ENCODE peak calls at places on chromosomes 2 and 18, in seven cellular contexts. One of them, this sample, is unnamed.

GRCh38 chr2:160952462-160952861 is 207.8 kb upstream of the TANK start:
- DNase-seq in K562: no peak
- DNase-seq in fibroblast of lung: peak; percentile 71
- DNase-seq in mammary epithelial cell: no peak
- DNase-seq in neural progenitor cell: peak; percentile 58
- DNase-seq in MM.1S: no peak
- DNase-seq in GM23248: peak; percentile 55
- DNase-seq in this sample: no peak

GRCh38 chr2:42568431-42569115 is at the start of gene MTA3:
- DNase-seq in K562: peak; percentile 89
- DNase-seq in fibroblast of lung: peak; percentile 27
- DNase-seq in mammary epithelial cell: no peak
- DNase-seq in neural progenitor cell: peak; percentile 86
- DNase-seq in MM.1S: peak; percentile 29
- DNase-seq in GM23248: peak; percentile 76
- DNase-seq in this sample: no peak

GRCh38 chr2:60406192-60406591 is 147.3 kb downstream of the BCL11A start:
- DNase-seq in K562: no peak
- DNase-seq in fibroblast of lung: no peak
- DNase-seq in mammary epithelial cell: no peak
- DNase-seq in neural progenitor cell: no peak
- DNase-seq in MM.1S: no peak
- DNase-seq in GM23248: no peak
- DNase-seq in this sample: no peak

GRCh38 chr2:132416080-132416911 is at the start of gene GPR39:
- DNase-seq in K562: no peak
- DNase-seq in fibroblast of lung: peak; percentile 96
- DNase-seq in mammary epithelial cell: peak; percentile 99
- DNase-seq in neural progenitor cell: peak; percentile 76
- DNase-seq in MM.1S: peak; percentile 8
- DNase-seq in GM23248: peak; percentile 98
- DNase-seq in this sample: no peak

GRCh38 chr2:54239427-54239826 is 16.6 kb downstream of the TSPYL6 start:
- DNase-seq in K562: no peak
- DNase-seq in fibroblast of lung: peak; percentile 81
- DNase-seq in mammary epithelial cell: no peak
- DNase-seq in neural progenitor cell: no peak
- DNase-seq in MM.1S: no peak
- DNase-seq in GM23248: peak; percentile 90
- DNase-seq in this sample: no peak

GRCh38 chr2:179428659-179429058 is 164.0 kb upstream of the SESTD1 start:
- DNase-seq in K562: no peak
- DNase-seq in fibroblast of lung: no peak
- DNase-seq in mammary epithelial cell: no peak
- DNase-seq in neural progenitor cell: peak; percentile 44
- DNase-seq in MM.1S: no peak
- DNase-seq in GM23248: peak; percentile 21
- DNase-seq in this sample: no peak

GRCh38 chr2:142756430-142756829 is 121.0 kb upstream of the KYNU start:
- DNase-seq in K562: no peak
- DNase-seq in fibroblast of lung: peak; percentile 28
- DNase-seq in mammary epithelial cell: peak; percentile 64
- DNase-seq in neural progenitor cell: no peak
- DNase-seq in MM.1S: no peak
- DNase-seq in GM23248: peak; percentile 65
- DNase-seq in this sample: no peak

GRCh38 chr2:108194409-108195132 is 45.2 kb upstream of the SULT1C3 start:
- DNase-seq in K562: no peak
- DNase-seq in fibroblast of lung: peak; percentile 17
- DNase-seq in mammary epithelial cell: no peak
- DNase-seq in neural progenitor cell: no peak
- DNase-seq in MM.1S: no peak
- DNase-seq in GM23248: peak; percentile 32
- DNase-seq in this sample: no peak

GRCh38 chr2:73071452-73072399 is at the start of gene SFXN5:
- DNase-seq in K562: peak; percentile 79
- DNase-seq in fibroblast of lung: peak; percentile 92
- DNase-seq in mammary epithelial cell: peak; percentile 86
- DNase-seq in neural progenitor cell: peak; percentile 96
- DNase-seq in MM.1S: peak; percentile 91
- DNase-seq in GM23248: peak; percentile 96
- DNase-seq in this sample: no peak

DNA sequence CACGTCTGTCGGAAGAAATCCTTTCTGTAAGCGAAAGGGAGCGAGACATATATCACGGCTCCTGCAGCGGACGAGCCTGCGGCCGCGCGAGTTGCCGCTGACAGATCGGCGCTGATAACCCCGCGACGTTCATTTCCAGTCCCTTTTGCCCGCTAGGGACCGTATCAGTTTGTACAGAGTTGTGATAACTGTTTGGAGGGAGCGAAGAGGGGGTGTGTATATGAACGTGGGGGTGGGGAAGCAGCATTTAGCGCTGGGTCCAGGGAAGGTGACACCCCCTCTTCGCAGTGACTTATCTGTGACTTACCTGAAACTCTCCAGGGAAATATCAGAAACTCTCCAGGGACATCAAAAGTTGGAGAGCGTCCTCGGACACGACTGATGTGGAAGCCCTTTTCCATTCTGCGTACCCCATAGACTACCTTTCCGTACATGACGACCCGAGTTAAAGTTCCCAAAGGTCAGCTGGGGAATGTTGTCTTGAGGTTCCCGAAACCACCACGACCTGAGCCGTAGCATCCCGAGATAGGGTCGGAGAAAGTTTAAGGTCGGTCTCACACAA is 948 bp upstream of the GATA6 start:
- DNase-seq in K562: peak; percentile 56
- DNase-seq in fibroblast of lung: peak; percentile 26
- DNase-seq in mammary epithelial cell: no peak
- DNase-seq in neural progenitor cell: peak; percentile 76
- DNase-seq in MM.1S: no peak
- DNase-seq in GM23248: no peak
- DNase-seq in this sample: no peak
- TF ChIP-seq EZH2 in K562: peak; percentile 97
- TF ChIP-seq EZH2 in fibroblast of lung: peak; percentile 96
- TF ChIP-seq EZH2 in mammary epithelial cell: peak; percentile 96
- TF ChIP-seq EZH2 in neural progenitor cell: peak; percentile 78
- TF ChIP-seq EZH2 in MM.1S: no peak
- TF ChIP-seq EZH2 in GM23248: no peak
- TF ChIP-seq EZH2 in this sample: no peak

GRCh38 chr2:14776216-14776615 is 143.7 kb downstream of the LRATD1 start:
- DNase-seq in K562: no peak
- DNase-seq in fibroblast of lung: no peak
- DNase-seq in mammary epithelial cell: peak; percentile 52
- DNase-seq in neural progenitor cell: no peak
- DNase-seq in MM.1S: peak; percentile 38
- DNase-seq in GM23248: no peak
- DNase-seq in this sample: no peak

GRCh38 chr2:14779252-14779651 is 146.7 kb downstream of the LRATD1 start:
- DNase-seq in K562: no peak
- DNase-seq in fibroblast of lung: no peak
- DNase-seq in mammary epithelial cell: no peak
- DNase-seq in neural progenitor cell: no peak
- DNase-seq in MM.1S: no peak
- DNase-seq in GM23248: peak; percentile 10
- DNase-seq in this sample: no peak

GRCh38 chr2:14774569-14774968 is 142.1 kb downstream of the LRATD1 start:
- DNase-seq in K562: no peak
- DNase-seq in fibroblast of lung: no peak
- DNase-seq in mammary epithelial cell: no peak
- DNase-seq in neural progenitor cell: no peak
- DNase-seq in MM.1S: no peak
- DNase-seq in GM23248: no peak
- DNase-seq in this sample: no peak

GRCh38 chr2:14781148-14781547 is 148.6 kb downstream of the LRATD1 start:
- DNase-seq in K562: no peak
- DNase-seq in fibroblast of lung: no peak
- DNase-seq in mammary epithelial cell: no peak
- DNase-seq in neural progenitor cell: no peak
- DNase-seq in MM.1S: no peak
- DNase-seq in GM23248: no peak
- DNase-seq in this sample: no peak

DNA sequence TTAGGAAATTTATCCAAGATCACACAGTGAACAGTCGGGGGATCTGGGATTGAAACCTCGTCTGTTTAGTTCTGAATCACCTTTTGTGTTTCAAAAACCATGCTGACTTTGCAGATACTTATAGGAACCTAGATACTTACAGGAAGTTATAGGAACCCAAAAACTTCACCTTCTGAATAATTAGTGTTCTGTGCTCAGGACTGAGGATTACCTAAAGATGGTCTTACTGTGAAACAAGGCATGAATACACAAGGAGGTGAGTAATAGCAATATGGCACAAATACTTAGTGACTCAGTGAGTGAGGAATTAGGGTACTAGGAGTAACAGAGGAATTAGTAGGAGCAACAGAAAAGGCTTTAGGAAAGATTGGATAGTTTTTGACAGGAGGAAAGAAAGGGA is 145.5 kb downstream of the LRATD1 start:
- DNase-seq in K562: no peak
- DNase-seq in fibroblast of lung: peak; percentile 26
- DNase-seq in mammary epithelial cell: peak; percentile 84
- DNase-seq in neural progenitor cell: no peak
- DNase-seq in MM.1S: no peak
- DNase-seq in GM23248: peak; percentile 84
- DNase-seq in this sample: no peak
- H3K27ac ChIP-seq in K562: no peak overlapping the region
- H3K27ac ChIP-seq in fibroblast of lung: no peak overlapping the region
- H3K27ac ChIP-seq in mammary epithelial cell: peak overlapping the region; percentile 58
- H3K27ac ChIP-seq in neural progenitor cell: no peak overlapping the region
- H3K27ac ChIP-seq in MM.1S: no peak overlapping the region
- H3K27ac ChIP-seq in GM23248: peak overlapping the region; percentile 35
- H3K27ac ChIP-seq in this sample: no peak overlapping the region

GRCh38 chr2:234024304-234024703 is 26.2 kb upstream of the SPP2 start:
- DNase-seq in K562: no peak
- DNase-seq in fibroblast of lung: no peak
- DNase-seq in mammary epithelial cell: no peak
- DNase-seq in neural progenitor cell: no peak
- DNase-seq in MM.1S: no peak
- DNase-seq in GM23248: no peak
- DNase-seq in this sample: no peak
- H3K4me3 ChIP-seq in K562: no peak overlapping the region
- H3K4me3 ChIP-seq in fibroblast of lung: no peak overlapping the region
- H3K4me3 ChIP-seq in mammary epithelial cell: no peak overlapping the region
- H3K4me3 ChIP-seq in neural progenitor cell: no peak overlapping the region
- H3K4me3 ChIP-seq in MM.1S: no peak overlapping the region
- H3K4me3 ChIP-seq in GM23248: no peak overlapping the region
- H3K4me3 ChIP-seq in this sample: no peak overlapping the region

DNA sequence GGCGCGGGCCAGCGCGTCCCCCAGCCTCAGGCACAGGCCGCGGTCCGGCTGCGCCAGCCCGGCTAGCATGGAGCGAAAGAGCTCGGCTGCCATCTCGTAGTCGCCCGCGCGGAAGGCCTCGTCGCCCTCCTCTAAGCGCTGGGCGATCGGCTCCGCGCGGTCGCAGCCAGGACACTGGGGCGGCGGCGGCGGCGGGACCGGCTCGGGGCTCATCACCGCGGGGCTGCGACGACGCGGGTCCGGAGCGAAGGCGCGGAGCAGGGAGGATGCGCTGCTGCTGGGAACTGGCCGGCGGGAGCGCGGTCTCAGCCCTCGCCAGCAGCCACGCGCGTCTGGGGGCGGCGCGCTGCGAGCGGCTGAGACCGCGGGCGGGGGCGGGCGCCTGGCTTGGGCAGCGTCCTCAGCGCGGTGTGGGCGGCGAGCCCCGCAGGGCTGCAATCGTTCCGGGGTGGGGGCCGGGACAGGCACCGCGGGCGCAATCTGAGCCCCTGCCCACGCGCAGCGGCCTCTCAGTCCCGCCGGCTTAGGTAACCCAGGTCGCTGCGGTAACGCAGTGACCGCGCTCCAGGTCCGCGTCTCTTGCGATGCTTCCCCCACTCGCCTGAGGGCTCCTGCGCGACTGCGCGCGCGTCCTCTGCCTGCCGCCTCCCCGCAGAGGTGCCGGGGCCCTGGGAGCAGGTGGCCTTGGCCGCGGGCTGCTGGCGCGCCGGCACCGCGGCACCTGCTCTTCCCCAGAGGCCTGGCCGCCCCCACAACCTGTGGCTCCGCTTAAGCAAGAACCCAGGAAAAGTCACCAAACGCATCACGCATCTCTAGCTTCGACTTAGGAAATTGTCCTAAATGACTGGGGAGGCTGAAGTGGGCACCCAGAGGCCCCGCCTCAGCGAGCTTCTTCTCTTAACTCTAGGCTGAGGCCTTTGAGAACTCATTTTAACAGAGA is at the start of gene LONRF2:
- DNase-seq in K562: peak; percentile 72
- DNase-seq in fibroblast of lung: no peak
- DNase-seq in mammary epithelial cell: no peak
- DNase-seq in neural progenitor cell: peak; percentile 67
- DNase-seq in MM.1S: no peak
- DNase-seq in GM23248: peak; percentile 40
- DNase-seq in this sample: no peak
- TF ChIP-seq EZH2 in K562: no peak
- TF ChIP-seq EZH2 in fibroblast of lung: peak; percentile 73
- TF ChIP-seq EZH2 in mammary epithelial cell: peak; percentile 80
- TF ChIP-seq EZH2 in neural progenitor cell: peak; percentile 89
- TF ChIP-seq EZH2 in MM.1S: no peak
- TF ChIP-seq EZH2 in GM23248: peak; percentile 70
- TF ChIP-seq EZH2 in this sample: peak; percentile 45

GRCh38 chr18:9719421-9719981 is 11.4 kb downstream of the RAB31 start:
- DNase-seq in K562: no peak
- DNase-seq in fibroblast of lung: peak; percentile 85
- DNase-seq in mammary epithelial cell: peak; percentile 83
- DNase-seq in neural progenitor cell: no peak
- DNase-seq in MM.1S: no peak
- DNase-seq in GM23248: peak; percentile 97
- DNase-seq in this sample: no peak
- H3K27ac ChIP-seq in K562: no peak overlapping the region
- H3K27ac ChIP-seq in fibroblast of lung: peak overlapping the region; percentile 8
- H3K27ac ChIP-seq in mammary epithelial cell: peak overlapping the region; percentile 87
- H3K27ac ChIP-seq in neural progenitor cell: no peak overlapping the region
- H3K27ac ChIP-seq in MM.1S: no peak overlapping the region
- H3K27ac ChIP-seq in GM23248: peak overlapping the region; percentile 82
- H3K27ac ChIP-seq in this sample: no peak overlapping the region

GRCh38 chr18:76496200-76496890 is 1.3 kb upstream of the ZNF516 start:
- DNase-seq in K562: no peak
- DNase-seq in fibroblast of lung: peak; percentile 87
- DNase-seq in mammary epithelial cell: no peak
- DNase-seq in neural progenitor cell: peak; percentile 88
- DNase-seq in MM.1S: no peak
- DNase-seq in GM23248: peak; percentile 91
- DNase-seq in this sample: no peak
- H3K4me3 ChIP-seq in K562: no peak overlapping the region
- H3K4me3 ChIP-seq in fibroblast of lung: peak overlapping the region; percentile 63
- H3K4me3 ChIP-seq in mammary epithelial cell: no peak overlapping the region
- H3K4me3 ChIP-seq in neural progenitor cell: peak overlapping the region; percentile 89
- H3K4me3 ChIP-seq in MM.1S: no peak overlapping the region
- H3K4me3 ChIP-seq in GM23248: peak overlapping the region; percentile 89
- H3K4me3 ChIP-seq in this sample: no peak overlapping the region

DNA sequence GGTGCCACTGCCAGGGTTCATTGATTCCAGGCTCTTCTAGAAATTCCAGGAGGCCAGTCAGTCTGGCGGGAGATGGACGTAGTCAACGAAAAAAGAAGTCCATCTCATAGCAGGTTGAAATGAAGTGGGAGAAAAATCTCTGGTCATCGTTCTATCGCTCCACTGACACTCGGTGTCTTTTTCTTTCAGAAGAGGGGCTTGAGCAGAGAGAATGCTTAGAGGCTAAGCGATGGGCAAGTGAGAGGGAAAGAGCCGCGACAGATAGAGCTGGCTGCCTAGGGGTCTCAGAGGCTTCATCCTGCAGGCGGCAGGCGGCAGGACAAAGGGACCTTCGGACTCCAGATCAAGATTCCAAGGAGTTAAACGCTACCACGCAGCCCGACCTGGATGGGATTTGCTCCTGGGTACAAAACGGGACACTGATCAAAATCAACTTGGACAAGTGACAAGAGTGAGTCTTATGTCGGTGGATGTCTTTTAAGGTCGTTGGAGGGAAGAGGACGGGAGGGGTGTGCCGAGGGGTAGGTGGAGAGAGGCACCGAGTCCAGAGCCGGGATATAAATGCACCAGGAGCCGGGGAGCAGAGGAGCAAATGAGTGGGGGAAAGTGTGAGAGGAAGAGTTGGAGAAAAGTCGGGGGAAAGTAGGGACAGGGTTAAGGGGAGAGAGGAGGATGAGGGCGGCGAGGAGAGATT is 672 bp upstream of the TMEM178A start:
- DNase-seq in K562: no peak
- DNase-seq in fibroblast of lung: no peak
- DNase-seq in mammary epithelial cell: no peak
- DNase-seq in neural progenitor cell: peak; percentile 71
- DNase-seq in MM.1S: no peak
- DNase-seq in GM23248: no peak
- DNase-seq in this sample: no peak
- TF ChIP-seq EZH2 in K562: no peak
- TF ChIP-seq EZH2 in fibroblast of lung: peak; percentile 82
- TF ChIP-seq EZH2 in mammary epithelial cell: peak; percentile 97
- TF ChIP-seq EZH2 in neural progenitor cell: peak; percentile 38
- TF ChIP-seq EZH2 in MM.1S: no peak
- TF ChIP-seq EZH2 in GM23248: peak; percentile 71
- TF ChIP-seq EZH2 in this sample: peak; percentile 72

This sample was measured in SK-N-MC.